ENCODE peak calls at places on chromosomes 1 and 21, in five cellular contexts. K is DND-41, Q is body of pancreas, O is astrocyte, V is PC-3. J is an unnamed sample. For H3K9me3 and H3K27me3, the result is how much of the 10 kb centered on the place peaks cover.

GRCh38 chr1:113126207-113126606 is 53.2 kb downstream of the LRIG2 start:
- DNase-seq in Q (no peak), O (no peak), K (no peak), V (no peak), J (no peak)

GRCh38 chr21:29265690-29266479 is 32.8 kb upstream of the BACH1 start:
- DNase-seq in V (no peak), O (no peak), K (no peak), Q (no peak), J (no peak)

GRCh38 chr1:181397841-181398240 is 85.5 kb upstream of the CACNA1E start:
- DNase-seq in K (no peak), V (no peak), O (no peak), Q (peak), J (peak)

GRCh38 chr1:91529856-91530255 is 29.2 kb downstream of the CDC7 start:
- DNase-seq in O (peak), Q (no peak), V (peak), K (no peak), J (no peak)

GRCh38 chr1:41122851-41123518 is 101.5 kb upstream of the SLFNL1 start:
- DNase-seq in Q (peak), V (peak), O (peak), K (peak), J (no peak)

GRCh38 chr1:56002272-56002671 is 577.1 kb downstream of the PLPP3 start:
- DNase-seq in O (no peak), Q (no peak), K (no peak), V (no peak), J (no peak)

GRCh38 chr1:163071381-163072255 is 2.5 kb downstream of the RGS4 start:
- DNase-seq in V (peak), O (peak), Q (peak), K (peak), J (peak)

GRCh38 chr1:26154750-26155149 is 4.1 kb upstream of the FAM110D start:
- DNase-seq in V (no peak), Q (no peak), K (no peak), O (no peak), J (no peak)

GRCh38 chr21:28521932-28522826 is 470.5 kb downstream of the LTN1 start:
- DNase-seq in K (peak), V (peak), Q (no peak), O (no peak), J (no peak)

GRCh38 chr1:229223498-229223897 is 47.4 kb upstream of the RAB4A start:
- DNase-seq in K (no peak), O (no peak), V (peak), Q (peak), J (no peak)

GRCh38 chr1:36285450-36286101 is 20.6 kb upstream of the SH3D21 start:
- DNase-seq in V (peak), O (peak), K (peak), Q (peak), J (peak)

GRCh38 chr1:242017580-242018233 is 18.8 kb upstream of the MAP1LC3C start:
- DNase-seq in K (peak), V (peak), Q (peak), O (peak), J (peak)

GRCh38 chr1:97204468-97204867 is 482.9 kb downstream of the PTBP2 start:
- DNase-seq in O (peak), Q (no peak), K (no peak), V (no peak), J (no peak)

GRCh38 chr1:180288232-180288818 is 58.3 kb downstream of the LHX4 start:
- DNase-seq in O (no peak), Q (no peak), V (no peak), K (no peak), J (no peak)

GRCh38 chr1:223872308-223872878 is 26.6 kb upstream of the TP53BP2 start:
- DNase-seq in O (no peak), K (no peak), V (no peak), Q (no peak), J (no peak)

GRCh38 chr1:3003941-3004270 is 17.4 kb upstream of the ACTRT2 start:
- DNase-seq in O (no peak), K (no peak), Q (peak), V (no peak), J (no peak)
- H3K9me3 ChIP-seq in O (under half), K (under half), Q (under half), V (under half), J (under half)

DNA sequence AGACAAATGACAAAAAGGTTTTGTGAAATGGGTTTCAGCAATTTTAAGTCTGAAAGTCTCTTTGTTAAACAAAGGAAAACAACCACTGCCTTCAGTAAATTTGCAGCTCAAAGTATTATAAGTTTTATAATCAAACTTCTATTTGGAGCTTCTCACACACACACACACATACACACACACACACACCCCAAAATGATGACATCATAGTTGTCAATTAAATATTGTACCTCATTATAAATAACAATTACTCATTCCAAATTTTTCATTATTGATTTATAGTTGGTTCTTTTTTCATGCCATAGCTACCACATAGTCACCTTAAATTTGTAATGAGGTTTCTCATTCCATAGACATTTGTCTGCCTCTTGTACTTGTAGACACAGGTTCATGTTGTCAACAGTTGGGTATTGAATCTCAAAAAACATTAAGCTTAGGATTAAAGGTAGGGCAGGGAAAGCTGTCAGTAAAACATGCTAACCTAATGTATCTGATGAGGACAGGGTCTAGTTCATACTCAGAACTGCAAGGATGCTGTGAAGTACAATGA is 2.4 kb upstream of the SERTAD4 start:
- DNase-seq in O (no peak), K (no peak), V (no peak), Q (no peak), J (no peak)
- H3K27me3 ChIP-seq in O (under half), K (under half), V (under half), Q (under half), J (half or more)

DNA sequence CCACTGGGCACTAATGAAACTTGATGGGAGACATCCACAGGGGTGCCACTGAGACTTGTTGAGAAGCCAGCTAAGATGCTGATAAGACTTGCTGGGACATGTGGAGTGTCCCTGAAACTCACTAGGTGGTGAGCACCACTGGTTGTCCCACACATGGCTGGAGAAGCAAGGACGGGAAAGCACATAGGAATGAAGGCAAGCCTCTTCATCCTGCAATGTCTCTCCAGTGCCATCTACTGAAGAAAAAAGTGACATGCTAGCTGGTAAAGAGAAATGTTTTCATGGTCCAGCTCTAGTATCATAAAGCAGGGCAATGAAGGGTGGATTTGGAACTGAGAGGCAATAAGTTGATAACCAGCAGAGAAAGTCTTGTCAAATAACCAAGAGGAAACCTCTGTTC is 283.0 kb downstream of the PAPPA2 start:
- DNase-seq in V (peak), K (no peak), O (no peak), Q (no peak), J (no peak)
- TF ChIP-seq CTCF in V (peak), K (peak), O (no peak), Q (no peak), J (no peak)

DNA sequence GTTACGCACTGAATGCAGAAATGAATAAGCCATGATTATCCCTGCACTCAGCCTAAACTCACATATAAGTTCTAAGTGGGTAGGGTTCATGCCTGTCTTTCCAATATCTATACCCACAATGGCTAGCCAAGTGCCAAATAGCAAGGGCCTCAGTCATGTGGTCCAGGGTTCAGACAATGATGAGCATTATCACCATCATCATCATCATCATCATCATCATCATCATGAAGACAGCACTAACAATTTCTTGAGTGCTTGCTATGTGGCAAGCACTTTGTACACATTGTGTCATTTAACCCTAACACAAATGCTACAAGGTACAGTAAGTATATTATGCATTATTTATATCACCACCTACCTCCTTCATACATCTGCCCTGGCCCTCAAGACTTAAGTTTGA is 500.0 kb downstream of the AGBL4 start:
- DNase-seq in Q (no peak), K (no peak), V (no peak), O (no peak), J (no peak)
- H3K9me3 ChIP-seq in Q (under half), K (under half), V (under half), O (under half), J (under half)

GRCh38 chr1:245156736-245157505 is 2.1 kb downstream of the KIF26B start:
- DNase-seq in K (peak), O (peak), V (peak), Q (no peak), J (no peak)
- H3K27me3 ChIP-seq in K (under half), O (under half), V (half or more), Q (under half), J (half or more)

DNA sequence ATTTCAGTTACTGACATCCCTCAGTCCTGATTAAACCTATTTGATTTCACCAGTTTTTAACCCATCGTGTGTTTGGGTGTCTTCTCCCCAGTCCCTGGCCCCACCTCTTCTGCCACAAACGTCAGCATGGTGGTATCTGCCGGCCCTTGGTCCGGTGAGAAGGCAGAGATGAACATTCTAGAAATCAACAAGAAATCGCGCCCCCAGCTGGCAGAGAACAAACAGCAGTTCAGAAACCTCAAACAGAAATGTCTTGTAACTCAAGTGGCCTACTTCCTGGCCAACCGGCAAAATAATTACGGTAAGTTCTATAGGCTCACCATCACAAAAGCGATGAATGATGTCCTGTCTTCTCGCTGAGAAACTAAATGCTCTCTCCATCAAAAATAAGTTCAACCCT is 28.7 kb downstream of the NBPF3 start:
- DNase-seq in K (no peak), V (peak), O (no peak), Q (peak), J (no peak)
- TF ChIP-seq CTCF in K (peak), V (peak), O (peak), Q (peak), J (no peak)

GRCh38 chr1:3176028-3176427 is 107.0 kb downstream of the PRDM16 start:
- DNase-seq in V (no peak), Q (no peak), K (no peak), O (no peak), J (no peak)

GRCh38 chr1:3180915-3181314 is 111.9 kb downstream of the PRDM16 start:
- DNase-seq in V (no peak), Q (no peak), K (no peak), O (no peak), J (no peak)

GRCh38 chr1:3176820-3177219 is 107.8 kb downstream of the PRDM16 start:
- DNase-seq in Q (no peak), K (no peak), O (no peak), V (no peak), J (no peak)

GRCh38 chr1:3178279-3178678 is 109.3 kb downstream of the PRDM16 start:
- DNase-seq in K (no peak), O (no peak), Q (peak), V (no peak), J (no peak)

GRCh38 chr1:3179471-3179870 is 110.5 kb downstream of the PRDM16 start:
- DNase-seq in Q (no peak), O (no peak), K (no peak), V (no peak), J (no peak)
- H3K9me3 ChIP-seq in Q (under half), O (under half), K (under half), V (under half), J (under half)

GRCh38 chr1:4220362-4220761 is 320.3 kb upstream of the C1orf174 start:
- DNase-seq in Q (no peak), K (no peak), O (no peak), V (no peak), J (no peak)

GRCh38 chr1:4219826-4220225 is 319.8 kb upstream of the C1orf174 start:
- DNase-seq in O (no peak), V (no peak), Q (no peak), K (no peak), J (no peak)

GRCh38 chr1:4216231-4216630 is 316.2 kb upstream of the C1orf174 start:
- DNase-seq in Q (no peak), O (no peak), K (no peak), V (no peak), J (no peak)

GRCh38 chr1:4219111-4219510 is 319.0 kb upstream of the C1orf174 start:
- DNase-seq in V (no peak), O (no peak), K (no peak), Q (no peak), J (no peak)

DNA sequence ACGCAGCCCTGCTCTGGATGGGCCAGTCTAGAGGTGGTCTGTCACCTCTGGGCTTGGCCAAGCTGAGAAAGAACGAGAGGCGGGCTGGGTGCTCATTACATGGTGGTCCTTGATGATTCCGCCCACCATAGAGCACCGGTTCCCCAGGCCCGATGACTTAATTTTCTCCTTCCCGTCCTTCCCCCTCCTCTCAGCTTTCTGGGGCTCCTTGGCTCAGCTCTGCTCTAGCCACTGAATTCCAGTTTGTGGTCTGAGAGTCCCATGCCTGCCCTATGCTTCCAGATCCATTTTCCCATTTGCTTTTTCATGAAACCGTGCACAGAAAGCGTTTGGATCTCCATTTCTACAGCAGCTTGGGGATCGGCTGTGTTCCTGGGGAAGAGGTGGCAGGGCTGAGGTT is 318.5 kb upstream of the C1orf174 start:
- DNase-seq in Q (no peak), O (no peak), K (no peak), V (no peak), J (no peak)
- H3K27me3 ChIP-seq in Q (under half), O (under half), K (under half), V (half or more), J (under half)

DNA sequence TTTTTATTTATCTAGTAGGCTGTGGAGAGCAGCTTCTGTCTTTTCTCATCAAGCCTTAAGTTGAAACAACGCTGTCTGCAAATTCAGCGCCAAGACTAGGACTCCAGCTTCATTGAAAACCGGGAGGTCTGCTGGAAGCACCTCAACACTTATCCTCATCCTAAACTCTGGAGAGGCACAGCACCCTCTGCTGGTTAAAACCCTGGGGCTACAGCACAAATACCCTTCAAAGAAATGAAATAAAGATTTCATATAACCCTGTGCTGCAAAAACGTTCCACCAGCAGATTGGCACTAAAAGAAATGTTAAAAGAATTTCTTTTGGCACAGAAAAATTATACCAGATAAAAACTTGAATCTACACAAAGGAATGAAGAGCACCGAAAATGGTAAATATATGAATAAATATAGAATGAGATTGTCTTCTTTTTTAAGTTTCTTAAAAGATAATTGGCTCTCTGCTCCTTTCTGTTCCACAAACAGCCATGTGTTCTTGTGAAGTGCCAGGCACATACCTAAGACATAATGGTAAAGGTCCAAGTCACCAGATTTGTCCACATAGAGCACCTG is 227.7 kb upstream of the SAMSN1 start:
- DNase-seq in Q (peak), O (no peak), K (peak), V (peak), J (peak)
- TF ChIP-seq CTCF in Q (peak), O (no peak), K (peak), V (peak), J (peak)